ENCODE peak calls at places on chromosomes 1 and 21, in four cellular contexts. S, X, J and F are unnamed samples.

GRCh38 chr1:42845193-42845592 is 1.2 kb upstream of the ZNF691 start:
- DNase-seq in S (no peak), X (no peak), J (no peak), F (no peak)

GRCh38 chr1:228030451-228031201 is 23.8 kb downstream of the WNT3A start:
- DNase-seq in S (no peak), X (no peak), J (no peak), F (no peak)

GRCh38 chr1:117372863-117373412 is 5.7 kb downstream of the MAN1A2 start:
- DNase-seq in S (no peak), X (no peak), J (peak), F (no peak)

GRCh38 chr1:180533571-180533987 is 25.2 kb upstream of the OVAAL start:
- DNase-seq in S (peak), X (peak), J (peak), F (peak)

GRCh38 chr21:40120944-40121575 is 253.8 kb downstream of the PCP4 start:
- DNase-seq in S (no peak), X (no peak), J (peak), F (peak)

GRCh38 chr1:151175910-151176309 is at the start of gene TMOD4:
- DNase-seq in S (no peak), X (no peak), J (peak), F (peak)

GRCh38 chr1:245691897-245692296 is 537.1 kb downstream of the KIF26B start:
- DNase-seq in S (no peak), X (no peak), J (no peak), F (no peak)

GRCh38 chr21:36891692-36892091 is 74.8 kb downstream of the HLCS start:
- DNase-seq in S (no peak), X (no peak), J (no peak), F (no peak)

GRCh38 chr1:240571782-240572181 is 40.2 kb downstream of the GREM2 start:
- DNase-seq in S (no peak), X (no peak), J (no peak), F (no peak)

GRCh38 chr1:32496127-32496526 is 31.3 kb downstream of the ZBTB8B start:
- DNase-seq in S (no peak), X (no peak), J (peak), F (peak)

GRCh38 chr1:211155040-211155439 is 21.1 kb upstream of the KCNH1 start:
- DNase-seq in S (no peak), X (no peak), J (no peak), F (no peak)

GRCh38 chr1:48851638-48852037 is 74.9 kb upstream of the BEND5 start:
- DNase-seq in S (no peak), X (no peak), J (no peak), F (no peak)

GRCh38 chr1:192639607-192640368 is 3.8 kb downstream of the RGS13 start:
- DNase-seq in S (no peak), X (peak), J (peak), F (peak)

GRCh38 chr1:17739050-17739449 is 16.1 kb upstream of the ACTL8 start:
- DNase-seq in S (no peak), X (no peak), J (no peak), F (no peak)

GRCh38 chr1:167057297-167057688 is 32.9 kb downstream of the GPA33 start:
- DNase-seq in S (no peak), X (peak), J (peak), F (peak)

GRCh38 chr1:197737916-197738315 is 37.4 kb downstream of the DENND1B start:
- DNase-seq in S (no peak), X (no peak), J (no peak), F (no peak)

GRCh38 chr1:45969866-45970265 is 162.6 kb downstream of the PIK3R3 start:
- DNase-seq in S (no peak), X (no peak), J (no peak), F (no peak)

GRCh38 chr1:159055181-159055621 is 21.4 kb downstream of the AIM2 start:
- DNase-seq in S (no peak), X (no peak), J (peak), F (no peak)

GRCh38 chr1:23763040-23763577 is 15.1 kb upstream of the PITHD1 start:
- DNase-seq in S (no peak), X (no peak), J (no peak), F (no peak)

GRCh38 chr1:21447311-21447710 is 7.4 kb downstream of the NBPF3 start:
- DNase-seq in S (no peak), X (no peak), J (no peak), F (no peak)

GRCh38 chr1:102185260-102185659 is 188.5 kb upstream of the OLFM3 start:
- DNase-seq in S (no peak), X (no peak), J (no peak), F (no peak)

GRCh38 chr1:235156265-235156664 is 4.8 kb downstream of the RBM34 start:
- DNase-seq in S (no peak), X (no peak), J (no peak), F (no peak)

GRCh38 chr1:167077128-167077867 is 12.9 kb downstream of the GPA33 start:
- DNase-seq in S (no peak), X (no peak), J (no peak), F (no peak)

GRCh38 chr1:12615916-12616708 is 1.9 kb downstream of the DHRS3 start:
- DNase-seq in S (peak), X (peak), J (peak), F (peak)

GRCh38 chr1:160021376-160022074 is 10.3 kb downstream of the PIGM start:
- DNase-seq in S (no peak), X (no peak), J (no peak), F (no peak)

GRCh38 chr1:150537732-150538684 is 11.2 kb upstream of the ADAMTSL4 start:
- DNase-seq in S (no peak), X (no peak), J (no peak), F (no peak)

GRCh38 chr1:183075861-183076260 is 52.6 kb downstream of the LAMC1 start:
- DNase-seq in S (no peak), X (no peak), J (no peak), F (no peak)

GRCh38 chr1:150813028-150813707 is 5.1 kb upstream of the CTSK start:
- DNase-seq in S (peak), X (peak), J (peak), F (peak)

GRCh38 chr1:238916828-238917227 is 469.5 kb upstream of the CHRM3 start:
- DNase-seq in S (no peak), X (no peak), J (no peak), F (no peak)

GRCh38 chr1:209048961-209049669 is 534.4 kb upstream of the CAMK1G start:
- DNase-seq in S (no peak), X (peak), J (no peak), F (no peak)

GRCh38 chr1:119766374-119766794 is 2.3 kb downstream of the HMGCS2 start:
- DNase-seq in S (no peak), X (no peak), J (no peak), F (no peak)

GRCh38 chr1:201335174-201335870 is 42.2 kb downstream of the TNNT2 start:
- DNase-seq in S (no peak), X (no peak), J (no peak), F (no peak)

GRCh38 chr1:93081716-93082115 is 2.6 kb downstream of the MTF2 start:
- DNase-seq in S (no peak), X (no peak), J (peak), F (no peak)

GRCh38 chr1:170711682-170712081 is 47.8 kb downstream of the PRRX1 start:
- DNase-seq in S (no peak), X (no peak), J (no peak), F (no peak)

GRCh38 chr1:69128204-69128603 is 439.5 kb upstream of the LRRC7 start:
- DNase-seq in S (no peak), X (no peak), J (no peak), F (no peak)

GRCh38 chr1:114231301-114231700 is 77.6 kb upstream of the SYT6 start:
- DNase-seq in S (no peak), X (no peak), J (no peak), F (no peak)

GRCh38 chr1:209989525-209989924 is 51.5 kb downstream of the SYT14 start:
- DNase-seq in S (no peak), X (no peak), J (peak), F (no peak)

GRCh38 chr1:5297199-5297877 is 642.9 kb downstream of the AJAP1 start:
- DNase-seq in S (no peak), X (no peak), J (no peak), F (no peak)